ENCODE peak calls at places on chromosomes 2 and 18, in ten cellular contexts. One of them, this sample, is unnamed.

GRCh38 chr18:53380063-53380639 is 844.3 kb downstream of the MBD2 start:
- DNase-seq in HTR-8/SVneo: no peak
- DNase-seq in HEK293T: peak; percentile 3
- DNase-seq in NCI-H1092 treated with DMSO at 0.1 percent for 48 hours: peak; percentile 77
- DNase-seq in SW480: peak; percentile 12
- DNase-seq in T47D: peak; percentile 68
- DNase-seq in GM13977: peak; percentile 18
- DNase-seq in SW 1271: peak; percentile 41
- DNase-seq in Kasumi-1: peak; percentile 56
- DNase-seq in astrocyte of the spinal cord: peak; percentile 64
- DNase-seq in this sample: peak; percentile 48

GRCh38 chr2:213199871-213200270 is 48.5 kb upstream of the IKZF2 start:
- DNase-seq in HTR-8/SVneo: no peak
- DNase-seq in HEK293T: no peak
- DNase-seq in NCI-H1092 treated with DMSO at 0.1 percent for 48 hours: no peak
- DNase-seq in SW480: no peak
- DNase-seq in T47D: no peak
- DNase-seq in GM13977: no peak
- DNase-seq in SW 1271: no peak
- DNase-seq in Kasumi-1: no peak
- DNase-seq in astrocyte of the spinal cord: peak; percentile 45
- DNase-seq in this sample: no peak

GRCh38 chr2:79717364-79718007 is 204.6 kb downstream of the CTNNA2 start:
- DNase-seq in HTR-8/SVneo: peak; percentile 74
- DNase-seq in HEK293T: no peak
- DNase-seq in NCI-H1092 treated with DMSO at 0.1 percent for 48 hours: no peak
- DNase-seq in SW480: peak; percentile 46
- DNase-seq in T47D: peak; percentile 23
- DNase-seq in GM13977: no peak
- DNase-seq in SW 1271: peak; percentile 91
- DNase-seq in Kasumi-1: no peak
- DNase-seq in astrocyte of the spinal cord: peak; percentile 95
- DNase-seq in this sample: no peak

GRCh38 chr2:17879913-17880274 is 1.4 kb downstream of the KCNS3 start:
- DNase-seq in HTR-8/SVneo: no peak
- DNase-seq in HEK293T: no peak
- DNase-seq in NCI-H1092 treated with DMSO at 0.1 percent for 48 hours: no peak
- DNase-seq in SW480: no peak
- DNase-seq in T47D: peak; percentile 42
- DNase-seq in GM13977: no peak
- DNase-seq in SW 1271: no peak
- DNase-seq in Kasumi-1: no peak
- DNase-seq in astrocyte of the spinal cord: no peak
- DNase-seq in this sample: no peak

GRCh38 chr2:174337337-174338154 is 2.8 kb downstream of the SP9 start:
- DNase-seq in HTR-8/SVneo: no peak
- DNase-seq in HEK293T: peak; percentile 37
- DNase-seq in NCI-H1092 treated with DMSO at 0.1 percent for 48 hours: no peak
- DNase-seq in SW480: peak; percentile 37
- DNase-seq in T47D: no peak
- DNase-seq in GM13977: peak; percentile 65
- DNase-seq in SW 1271: peak; percentile 49
- DNase-seq in Kasumi-1: peak; percentile 31
- DNase-seq in astrocyte of the spinal cord: no peak
- DNase-seq in this sample: peak; percentile 62

GRCh38 chr2:218879881-218880748 is 537 bp upstream of the WNT10A start:
- DNase-seq in HTR-8/SVneo: no peak
- DNase-seq in HEK293T: no peak
- DNase-seq in NCI-H1092 treated with DMSO at 0.1 percent for 48 hours: no peak
- DNase-seq in SW480: no peak
- DNase-seq in T47D: no peak
- DNase-seq in GM13977: peak; percentile 94
- DNase-seq in SW 1271: no peak
- DNase-seq in Kasumi-1: no peak
- DNase-seq in astrocyte of the spinal cord: no peak
- DNase-seq in this sample: peak; percentile 47

GRCh38 chr2:69138793-69139510 is 126.0 kb downstream of the ANTXR1 start:
- DNase-seq in HTR-8/SVneo: peak; percentile 54
- DNase-seq in HEK293T: no peak
- DNase-seq in NCI-H1092 treated with DMSO at 0.1 percent for 48 hours: no peak
- DNase-seq in SW480: peak; percentile 10
- DNase-seq in T47D: no peak
- DNase-seq in GM13977: no peak
- DNase-seq in SW 1271: peak; percentile 80
- DNase-seq in Kasumi-1: no peak
- DNase-seq in astrocyte of the spinal cord: peak; percentile 90
- DNase-seq in this sample: no peak

GRCh38 chr2:157302492-157303099 is 23.0 kb downstream of the ERMN start:
- DNase-seq in HTR-8/SVneo: peak; percentile 38
- DNase-seq in HEK293T: peak; percentile 62
- DNase-seq in NCI-H1092 treated with DMSO at 0.1 percent for 48 hours: peak; percentile 12
- DNase-seq in SW480: peak; percentile 45
- DNase-seq in T47D: peak; percentile 58
- DNase-seq in GM13977: peak; percentile 40
- DNase-seq in SW 1271: peak; percentile 66
- DNase-seq in Kasumi-1: peak; percentile 92
- DNase-seq in astrocyte of the spinal cord: peak; percentile 54
- DNase-seq in this sample: peak; percentile 85

GRCh38 chr2:170554278-170554955 is 160.7 kb upstream of the SP5 start:
- DNase-seq in HTR-8/SVneo: no peak
- DNase-seq in HEK293T: no peak
- DNase-seq in NCI-H1092 treated with DMSO at 0.1 percent for 48 hours: no peak
- DNase-seq in SW480: no peak
- DNase-seq in T47D: no peak
- DNase-seq in GM13977: no peak
- DNase-seq in SW 1271: no peak
- DNase-seq in Kasumi-1: no peak
- DNase-seq in astrocyte of the spinal cord: peak; percentile 78
- DNase-seq in this sample: no peak

This sample was measured in NCI-H2227 treated with DMSO at 0.1 percent for 48 hours.